ENCODE peak calls at places on chromosomes 6 and 20, in seven cellular contexts. One of them, this sample, is unnamed.

GRCh38 chr6:113178349-113178748 is 678.8 kb upstream of the MARCKS start:
- DNase-seq in uterus: no peak
- DNase-seq in A549: no peak
- DNase-seq in cardiac fibroblast: peak
- DNase-seq in OCI-LY7: no peak
- DNase-seq in K562: no peak
- DNase-seq in HL-60: no peak
- DNase-seq in this sample: no peak

GRCh38 chr20:59985864-59986263 is 27.6 kb downstream of the CDH26 start:
- DNase-seq in uterus: no peak
- DNase-seq in A549: no peak
- DNase-seq in cardiac fibroblast: no peak
- DNase-seq in OCI-LY7: peak
- DNase-seq in K562: peak
- DNase-seq in HL-60: no peak
- DNase-seq in this sample: no peak

GRCh38 chr6:125829433-125829832 is 38.7 kb downstream of the NCOA7 start:
- DNase-seq in uterus: no peak
- DNase-seq in A549: no peak
- DNase-seq in cardiac fibroblast: no peak
- DNase-seq in OCI-LY7: no peak
- DNase-seq in K562: no peak
- DNase-seq in HL-60: no peak
- DNase-seq in this sample: no peak

GRCh38 chr6:41483943-41484342 is 62.2 kb upstream of the FOXP4 start:
- DNase-seq in uterus: no peak
- DNase-seq in A549: no peak
- DNase-seq in cardiac fibroblast: no peak
- DNase-seq in OCI-LY7: no peak
- DNase-seq in K562: no peak
- DNase-seq in HL-60: no peak
- DNase-seq in this sample: no peak

GRCh38 chr6:40425192-40425919 is 161.8 kb downstream of the LRFN2 start:
- DNase-seq in uterus: no peak
- DNase-seq in A549: no peak
- DNase-seq in cardiac fibroblast: no peak
- DNase-seq in OCI-LY7: no peak
- DNase-seq in K562: no peak
- DNase-seq in HL-60: no peak
- DNase-seq in this sample: no peak

GRCh38 chr6:82270791-82271392 is 23.3 kb upstream of the IBTK start:
- DNase-seq in uterus: no peak
- DNase-seq in A549: peak
- DNase-seq in cardiac fibroblast: peak
- DNase-seq in OCI-LY7: peak
- DNase-seq in K562: peak
- DNase-seq in HL-60: no peak
- DNase-seq in this sample: no peak

GRCh38 chr6:139829557-139829956 is 455.1 kb upstream of the CITED2 start:
- DNase-seq in uterus: no peak
- DNase-seq in A549: no peak
- DNase-seq in cardiac fibroblast: no peak
- DNase-seq in OCI-LY7: no peak
- DNase-seq in K562: peak
- DNase-seq in HL-60: no peak
- DNase-seq in this sample: no peak

GRCh38 chr6:41546475-41546865 is 289 bp downstream of the FOXP4 start:
- DNase-seq in uterus: no peak
- DNase-seq in A549: no peak
- DNase-seq in cardiac fibroblast: peak
- DNase-seq in OCI-LY7: peak
- DNase-seq in K562: no peak
- DNase-seq in HL-60: no peak
- DNase-seq in this sample: no peak

GRCh38 chr20:3706774-3707507 is 5.5 kb downstream of the SIGLEC1 start:
- DNase-seq in uterus: no peak
- DNase-seq in A549: no peak
- DNase-seq in cardiac fibroblast: peak
- DNase-seq in OCI-LY7: no peak
- DNase-seq in K562: no peak
- DNase-seq in HL-60: no peak
- DNase-seq in this sample: peak

GRCh38 chr20:53354314-53354713 is 239.3 kb downstream of the ZNF217 start:
- DNase-seq in uterus: no peak
- DNase-seq in A549: no peak
- DNase-seq in cardiac fibroblast: no peak
- DNase-seq in OCI-LY7: no peak
- DNase-seq in K562: no peak
- DNase-seq in HL-60: no peak
- DNase-seq in this sample: no peak

GRCh38 chr6:117477988-117478852 is 4.3 kb upstream of the DCBLD1 start:
- DNase-seq in uterus: no peak
- DNase-seq in A549: no peak
- DNase-seq in cardiac fibroblast: peak
- DNase-seq in OCI-LY7: peak
- DNase-seq in K562: peak
- DNase-seq in HL-60: no peak
- DNase-seq in this sample: no peak

GRCh38 chr20:24389686-24390085 is 79.7 kb upstream of the SYNDIG1 start:
- DNase-seq in uterus: no peak
- DNase-seq in A549: no peak
- DNase-seq in cardiac fibroblast: no peak
- DNase-seq in OCI-LY7: no peak
- DNase-seq in K562: no peak
- DNase-seq in HL-60: peak
- DNase-seq in this sample: no peak

GRCh38 chr20:37986873-37987601 is 46.2 kb downstream of the TTI1 start:
- DNase-seq in uterus: no peak
- DNase-seq in A549: no peak
- DNase-seq in cardiac fibroblast: no peak
- DNase-seq in OCI-LY7: no peak
- DNase-seq in K562: no peak
- DNase-seq in HL-60: no peak
- DNase-seq in this sample: peak

GRCh38 chr20:20446613-20447012 is 78.7 kb downstream of the INSM1 start:
- DNase-seq in uterus: no peak
- DNase-seq in A549: no peak
- DNase-seq in cardiac fibroblast: no peak
- DNase-seq in OCI-LY7: no peak
- DNase-seq in K562: no peak
- DNase-seq in HL-60: no peak
- DNase-seq in this sample: no peak

GRCh38 chr20:49610701-49611538 is 43.0 kb upstream of the PTGIS start:
- DNase-seq in uterus: peak
- DNase-seq in A549: peak
- DNase-seq in cardiac fibroblast: peak
- DNase-seq in OCI-LY7: peak
- DNase-seq in K562: peak
- DNase-seq in HL-60: peak
- DNase-seq in this sample: no peak

GRCh38 chr6:142935553-142936517 is 9.1 kb downstream of the HIVEP2 start:
- DNase-seq in uterus: no peak
- DNase-seq in A549: no peak
- DNase-seq in cardiac fibroblast: no peak
- DNase-seq in OCI-LY7: peak
- DNase-seq in K562: no peak
- DNase-seq in HL-60: no peak
- DNase-seq in this sample: no peak

GRCh38 chr20:51121901-51122412 is 99.0 kb upstream of the KCNG1 start:
- DNase-seq in uterus: no peak
- DNase-seq in A549: peak
- DNase-seq in cardiac fibroblast: peak
- DNase-seq in OCI-LY7: no peak
- DNase-seq in K562: no peak
- DNase-seq in HL-60: no peak
- DNase-seq in this sample: no peak

GRCh38 chr20:50196248-50196647 is 5.6 kb downstream of the CEBPB start:
- DNase-seq in uterus: no peak
- DNase-seq in A549: no peak
- DNase-seq in cardiac fibroblast: no peak
- DNase-seq in OCI-LY7: no peak
- DNase-seq in K562: no peak
- DNase-seq in HL-60: no peak
- DNase-seq in this sample: no peak

GRCh38 chr6:156697224-156697623 is 80.0 kb upstream of the ARID1B start:
- DNase-seq in uterus: no peak
- DNase-seq in A549: no peak
- DNase-seq in cardiac fibroblast: no peak
- DNase-seq in OCI-LY7: peak
- DNase-seq in K562: no peak
- DNase-seq in HL-60: no peak
- DNase-seq in this sample: no peak

GRCh38 chr20:35773154-35773751 is 1.4 kb downstream of the PHF20 start:
- DNase-seq in uterus: no peak
- DNase-seq in A549: no peak
- DNase-seq in cardiac fibroblast: peak
- DNase-seq in OCI-LY7: peak
- DNase-seq in K562: peak
- DNase-seq in HL-60: peak
- DNase-seq in this sample: no peak

GRCh38 chr20:56987992-56988391 is 278.4 kb downstream of the BMP7 start:
- DNase-seq in uterus: no peak
- DNase-seq in A549: no peak
- DNase-seq in cardiac fibroblast: no peak
- DNase-seq in OCI-LY7: no peak
- DNase-seq in K562: peak
- DNase-seq in HL-60: no peak
- DNase-seq in this sample: no peak

GRCh38 chr6:123925360-123925759 is 121.7 kb downstream of the NKAIN2 start:
- DNase-seq in uterus: no peak
- DNase-seq in A549: no peak
- DNase-seq in cardiac fibroblast: no peak
- DNase-seq in OCI-LY7: no peak
- DNase-seq in K562: no peak
- DNase-seq in HL-60: no peak
- DNase-seq in this sample: no peak

GRCh38 chr6:109480993-109481480 is 2.0 kb downstream of the ZBTB24 start:
- DNase-seq in uterus: no peak
- DNase-seq in A549: no peak
- DNase-seq in cardiac fibroblast: no peak
- DNase-seq in OCI-LY7: no peak
- DNase-seq in K562: no peak
- DNase-seq in HL-60: no peak
- DNase-seq in this sample: no peak

GRCh38 chr6:106063448-106063850 is 22.7 kb upstream of the PRDM1 start:
- DNase-seq in uterus: no peak
- DNase-seq in A549: no peak
- DNase-seq in cardiac fibroblast: peak
- DNase-seq in OCI-LY7: no peak
- DNase-seq in K562: no peak
- DNase-seq in HL-60: no peak
- DNase-seq in this sample: no peak

GRCh38 chr6:36962874-36963273 is 8.3 kb downstream of the PI16 start:
- DNase-seq in uterus: no peak
- DNase-seq in A549: no peak
- DNase-seq in cardiac fibroblast: peak
- DNase-seq in OCI-LY7: peak
- DNase-seq in K562: peak
- DNase-seq in HL-60: peak
- DNase-seq in this sample: no peak

GRCh38 chr6:33075568-33076405 is at the start of gene HLA-DPB1:
- DNase-seq in uterus: no peak
- DNase-seq in A549: peak
- DNase-seq in cardiac fibroblast: peak
- DNase-seq in OCI-LY7: peak
- DNase-seq in K562: peak
- DNase-seq in HL-60: peak
- DNase-seq in this sample: peak

GRCh38 chr6:72984981-72985665 is 240.2 kb downstream of the KHDC1L start:
- DNase-seq in uterus: no peak
- DNase-seq in A549: no peak
- DNase-seq in cardiac fibroblast: no peak
- DNase-seq in OCI-LY7: no peak
- DNase-seq in K562: no peak
- DNase-seq in HL-60: no peak
- DNase-seq in this sample: no peak

DNA sequence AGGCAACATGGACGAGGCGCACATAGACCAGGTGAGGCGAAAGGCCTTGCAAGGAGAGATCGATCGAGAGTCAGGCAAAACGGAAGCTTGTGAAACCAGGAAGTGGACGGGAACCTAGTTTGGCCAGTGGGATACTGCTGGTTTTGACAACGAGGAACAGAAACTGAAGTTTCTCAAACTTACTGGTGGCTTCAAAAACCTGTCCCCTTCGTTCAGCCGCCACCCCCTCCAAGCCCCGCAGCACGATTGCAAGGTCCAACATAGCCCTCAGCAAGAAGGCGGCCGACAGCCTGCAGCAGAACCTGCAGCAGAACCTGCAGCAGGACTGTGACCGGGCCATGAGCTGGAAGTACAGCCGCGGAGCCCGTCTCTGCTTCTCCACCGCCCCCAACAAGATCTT is 238.0 kb downstream of the KHDC1L start:
- DNase-seq in uterus: no peak
- DNase-seq in A549: no peak
- DNase-seq in cardiac fibroblast: no peak
- DNase-seq in OCI-LY7: no peak
- DNase-seq in K562: no peak
- DNase-seq in HL-60: peak
- DNase-seq in this sample: no peak
- H3K4me3 ChIP-seq in uterus: no peak
- H3K4me3 ChIP-seq in A549: no peak
- H3K4me3 ChIP-seq in cardiac fibroblast: no peak
- H3K4me3 ChIP-seq in OCI-LY7: no peak
- H3K4me3 ChIP-seq in K562: no peak
- H3K4me3 ChIP-seq in HL-60: no peak
- H3K4me3 ChIP-seq in this sample: no peak

GRCh38 chr6:92460133-92460532 is 959.2 kb downstream of the EPHA7 start:
- DNase-seq in uterus: no peak
- DNase-seq in A549: no peak
- DNase-seq in cardiac fibroblast: no peak
- DNase-seq in OCI-LY7: no peak
- DNase-seq in K562: no peak
- DNase-seq in HL-60: no peak
- DNase-seq in this sample: peak
- TF ChIP-seq CTCF in uterus: no peak
- TF ChIP-seq CTCF in A549: no peak
- TF ChIP-seq CTCF in cardiac fibroblast: no peak
- TF ChIP-seq CTCF in OCI-LY7: no peak
- TF ChIP-seq CTCF in K562: no peak
- TF ChIP-seq CTCF in HL-60: no peak
- TF ChIP-seq CTCF in this sample: no peak

GRCh38 chr6:166333172-166333995 is 9.0 kb downstream of the SFT2D1 start:
- DNase-seq in uterus: no peak
- DNase-seq in A549: no peak
- DNase-seq in cardiac fibroblast: no peak
- DNase-seq in OCI-LY7: peak
- DNase-seq in K562: no peak
- DNase-seq in HL-60: no peak
- DNase-seq in this sample: no peak
- H3K4me3 ChIP-seq in uterus: no peak
- H3K4me3 ChIP-seq in A549: no peak
- H3K4me3 ChIP-seq in cardiac fibroblast: no peak
- H3K4me3 ChIP-seq in OCI-LY7: peak
- H3K4me3 ChIP-seq in K562: no peak
- H3K4me3 ChIP-seq in HL-60: no peak
- H3K4me3 ChIP-seq in this sample: no peak

DNA sequence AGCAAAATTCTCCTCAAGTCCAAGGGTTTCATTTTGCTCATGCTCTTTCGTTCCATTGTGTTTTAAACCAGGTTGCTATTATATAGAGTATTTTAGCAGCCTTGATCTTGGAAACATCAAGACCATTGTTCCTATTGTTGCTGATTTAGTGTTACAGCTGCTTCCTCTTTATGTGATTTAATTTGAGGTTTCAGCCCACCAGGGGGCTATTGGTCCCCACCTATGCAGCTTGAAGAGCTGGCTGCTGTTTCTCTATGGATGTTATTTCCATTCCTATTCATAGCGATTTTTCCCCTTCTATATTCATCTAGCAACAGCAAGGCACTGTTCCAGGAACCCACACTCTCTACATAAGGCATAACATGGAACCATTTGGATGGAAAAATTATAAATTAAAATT is 418.8 kb downstream of the CDKAL1 start:
- DNase-seq in uterus: no peak
- DNase-seq in A549: no peak
- DNase-seq in cardiac fibroblast: no peak
- DNase-seq in OCI-LY7: no peak
- DNase-seq in K562: no peak
- DNase-seq in HL-60: no peak
- DNase-seq in this sample: no peak
- TF ChIP-seq CTCF in uterus: no peak
- TF ChIP-seq CTCF in A549: no peak
- TF ChIP-seq CTCF in cardiac fibroblast: no peak
- TF ChIP-seq CTCF in OCI-LY7: no peak
- TF ChIP-seq CTCF in K562: no peak
- TF ChIP-seq CTCF in HL-60: no peak
- TF ChIP-seq CTCF in this sample: no peak

This sample was measured in retinal pigment epithelial cell.